ENCODE peak calls at places on chromosomes 4 and X, in six cellular contexts. E is stimulated activated CD4-positive, alpha-beta T cell treated with anti-CD3 and anti-CD28 coated beads, Interleukin-12 subunit alpha, Interleukin-12 subunit beta, amount 100 ng/mL, for 4 hours; S is HCEC 1CT; R is KBM-7; V is HuH-7; H is substantia nigra. J is an unnamed sample.

GRCh38 chrX:115266300-115266699 is 23.2 kb upstream of the LUZP4 start:
- DNase-seq in R (no peak), S (no peak), H (no peak), E (no peak), V (no peak), J (no peak)

GRCh38 chr4:8238061-8238511 is 31.5 kb upstream of the HTRA3 start:
- DNase-seq in S (no peak), H (no peak), E (no peak), V (no peak), R (no peak), J (peak)

GRCh38 chr4:112099701-112100289 is 45.5 kb upstream of the FAM241A start:
- DNase-seq in V (no peak), E (no peak), H (no peak), S (peak), R (peak), J (peak)

GRCh38 chrX:22056235-22056634 is 24.1 kb downstream of the PHEX start:
- DNase-seq in V (no peak), E (no peak), S (no peak), R (no peak), H (no peak), J (no peak)

GRCh38 chrX:19776753-19777152 is 110.6 kb downstream of the SH3KBP1 start:
- DNase-seq in R (peak), S (no peak), E (no peak), H (no peak), V (no peak), J (peak)

GRCh38 chr4:169337510-169337909 is 66.8 kb upstream of the SH3RF1 start:
- DNase-seq in R (no peak), E (no peak), S (peak), V (no peak), H (no peak), J (no peak)

GRCh38 chr4:127045872-127046271 is 586.9 kb upstream of the INTU start:
- DNase-seq in R (no peak), S (peak), E (no peak), H (no peak), V (no peak), J (no peak)

GRCh38 chr4:86910369-86910768 is 18.1 kb upstream of the C4orf36 start:
- DNase-seq in E (no peak), V (no peak), S (no peak), H (no peak), R (no peak), J (no peak)

GRCh38 chrX:13452283-13452682 is 117.1 kb upstream of the EGFL6 start:
- DNase-seq in R (no peak), H (no peak), V (no peak), S (no peak), E (no peak), J (no peak)

GRCh38 chr4:7414046-7414445 is 20.7 kb downstream of the PSAPL1 start:
- DNase-seq in V (no peak), R (no peak), S (no peak), E (no peak), H (no peak), J (no peak)

GRCh38 chr4:143025111-143025704 is 159.5 kb upstream of the USP38 start:
- DNase-seq in S (peak), V (no peak), R (peak), E (no peak), H (no peak), J (peak)

GRCh38 chrX:17560385-17560784 is 176.9 kb upstream of the SCML1 start:
- DNase-seq in S (no peak), H (no peak), V (no peak), R (no peak), E (no peak), J (no peak)

GRCh38 chrX:39518451-39519212 is 579.1 kb downstream of the BCOR start:
- DNase-seq in S (no peak), E (no peak), R (no peak), H (no peak), V (no peak), J (no peak)

GRCh38 chrX:8306296-8306975 is 135.4 kb upstream of the VCX2 start:
- DNase-seq in R (no peak), V (no peak), H (no peak), S (no peak), E (no peak), J (no peak)

GRCh38 chr4:110108470-110108869 is 89.9 kb downstream of the ELOVL6 start:
- DNase-seq in R (no peak), S (no peak), H (no peak), E (no peak), V (no peak), J (no peak)

GRCh38 chr4:157012296-157012695 is 40.7 kb upstream of the PDGFC start:
- DNase-seq in V (no peak), H (no peak), R (no peak), S (no peak), E (no peak), J (no peak)

GRCh38 chr4:41747230-41748055 is 1.1 kb downstream of the PHOX2B start:
- DNase-seq in V (no peak), S (no peak), E (no peak), H (no peak), R (no peak), J (no peak)

GRCh38 chr4:37890501-37891220 is at the start of gene TBC1D1:
- DNase-seq in H (peak), S (no peak), R (peak), V (peak), E (peak), J (peak)

GRCh38 chr4:123649248-123649643 is 252.7 kb downstream of the SPRY1 start:
- DNase-seq in S (no peak), V (no peak), R (no peak), H (no peak), E (no peak), J (no peak)

GRCh38 chr4:73885570-73886230 is 16.5 kb downstream of the CXCL1 start:
- DNase-seq in H (no peak), R (no peak), V (no peak), E (no peak), S (peak), J (no peak)

GRCh38 chrX:53595266-53595810 is 91.2 kb downstream of the HUWE1 start:
- DNase-seq in V (no peak), E (no peak), R (peak), S (peak), H (no peak), J (no peak)

GRCh38 chrX:23012162-23012561 is 12.4 kb downstream of the DDX53 start:
- DNase-seq in H (no peak), E (no peak), V (no peak), R (peak), S (no peak), J (no peak)

GRCh38 chr4:55136634-55137033 is 11.2 kb upstream of the KDR start:
- DNase-seq in E (no peak), H (no peak), R (no peak), S (no peak), V (no peak), J (no peak)

GRCh38 chrX:79268788-79269187 is 98.3 kb downstream of the ITM2A start:
- DNase-seq in S (no peak), V (no peak), R (no peak), H (no peak), E (no peak), J (no peak)

GRCh38 chrX:10902001-10902400 is 209.1 kb upstream of the HCCS start:
- DNase-seq in E (no peak), R (no peak), S (peak), H (no peak), V (no peak), J (no peak)

GRCh38 chrX:39755152-39756032 is 342.4 kb downstream of the BCOR start:
- DNase-seq in R (no peak), H (peak), V (peak), E (no peak), S (peak), J (peak)

GRCh38 chrX:150364347-150365050 is 1.4 kb downstream of the MAMLD1 start:
- DNase-seq in S (peak), R (peak), E (peak), V (no peak), H (peak), J (peak)

GRCh38 chrX:9995855-9996339 is 28.7 kb downstream of the CLDN34 start:
- DNase-seq in R (peak), V (peak), H (peak), S (peak), E (peak), J (peak)

GRCh38 chrX:54064564-54064963 is 20.3 kb upstream of the PHF8 start:
- DNase-seq in H (no peak), V (no peak), E (no peak), R (no peak), S (no peak), J (no peak)